ENCODE peak calls at places on chromosomes 2 and 18, in seven cellular contexts. F, G, X, V, N, K and Q are unnamed samples.

GRCh38 chr2:231530099-231531085 is at the start of gene NMUR1:
- DNase-seq in N (no peak), K (peak; percentile 84), G (peak; percentile 19), V (no peak), F (peak; percentile 93), X (no peak), Q (peak; percentile 24)

GRCh38 chr2:188199716-188200128 is 92.0 kb upstream of the GULP1 start:
- DNase-seq in K (no peak), V (peak; percentile 15), N (no peak), G (no peak), F (no peak), X (no peak), Q (no peak)

GRCh38 chr2:217929294-217929671 is 73.5 kb downstream of the TNS1 start:
- DNase-seq in K (no peak), N (no peak), F (no peak), G (no peak), X (no peak), V (no peak), Q (no peak)

GRCh38 chr2:178804791-178805190 is 2.4 kb downstream of the TTN start:
- DNase-seq in X (no peak), K (peak; percentile 35), N (no peak), F (peak; percentile 37), V (peak; percentile 22), G (peak; percentile 39), Q (peak; percentile 19)

GRCh38 chr2:60002158-60002867 is 551.1 kb downstream of the BCL11A start:
- DNase-seq in N (no peak), V (no peak), F (no peak), X (no peak), G (no peak), K (no peak), Q (no peak)

GRCh38 chr2:112973156-112973555 is 4.7 kb upstream of the IL36G start:
- DNase-seq in G (no peak), N (no peak), X (no peak), K (no peak), F (no peak), V (no peak), Q (no peak)

GRCh38 chr18:12990128-12990485 is 1.1 kb upstream of the CEP192 start:
- DNase-seq in F (no peak), G (no peak), X (no peak), K (no peak), N (peak; percentile 30), V (no peak), Q (no peak)

GRCh38 chr2:37833420-37833819 is 91.7 kb upstream of the RMDN2 start:
- DNase-seq in F (no peak), K (no peak), G (no peak), X (no peak), N (no peak), V (no peak), Q (no peak)

GRCh38 chr2:228048838-228049490 is 132.5 kb downstream of the SPHKAP start:
- DNase-seq in K (peak; percentile 5), N (no peak), V (peak; percentile 49), F (peak; percentile 28), X (peak; percentile 31), G (peak; percentile 61), Q (peak; percentile 67)

GRCh38 chr2:165467921-165468320 is 1.6 kb upstream of the CSRNP3 start:
- DNase-seq in K (no peak), F (no peak), V (no peak), X (no peak), G (no peak), N (no peak), Q (no peak)

GRCh38 chr2:176729706-176730569 is 460.7 kb downstream of the MTX2 start:
- DNase-seq in G (no peak), V (no peak), K (no peak), X (no peak), N (no peak), F (peak; percentile 4), Q (peak; percentile 1)

GRCh38 chr2:68098398-68098797 is 35.6 kb upstream of the C1D start:
- DNase-seq in K (no peak), F (no peak), V (no peak), N (no peak), G (no peak), X (no peak), Q (no peak)

GRCh38 chr2:84160461-84160860 is 298.6 kb downstream of the SUCLG1 start:
- DNase-seq in V (no peak), N (no peak), G (no peak), F (no peak), K (no peak), X (no peak), Q (no peak)

GRCh38 chr18:79402977-79403722 is 7.4 kb downstream of the NFATC1 start:
- DNase-seq in G (no peak), N (no peak), V (no peak), K (no peak), X (no peak), F (no peak), Q (no peak)

GRCh38 chr18:21241224-21242131 is 554 bp upstream of the GREB1L start:
- DNase-seq in F (peak; percentile 38), V (no peak), N (no peak), X (no peak), K (no peak), G (no peak), Q (peak; percentile 31)

GRCh38 chr2:71821856-71822255 is 325.8 kb downstream of the CYP26B1 start:
- DNase-seq in N (no peak), X (no peak), K (no peak), V (no peak), G (no peak), F (no peak), Q (no peak)

GRCh38 chr2:25279091-25279651 is 62.6 kb downstream of the DNMT3A start:
- DNase-seq in F (no peak), V (no peak), N (peak; percentile 86), G (no peak), K (no peak), X (no peak), Q (no peak)

GRCh38 chr2:19786408-19787058 is 115.2 kb downstream of the TTC32 start:
- DNase-seq in G (no peak), V (peak; percentile 20), N (no peak), X (no peak), K (peak; percentile 49), F (no peak), Q (no peak)

GRCh38 chr2:45301307-45302010 is 292.2 kb upstream of the SIX2 start:
- DNase-seq in K (no peak), V (no peak), N (no peak), F (no peak), G (no peak), X (no peak), Q (no peak)

GRCh38 chr2:222641336-222641735 is 14.6 kb downstream of the FARSB start:
- DNase-seq in F (no peak), K (no peak), N (no peak), G (no peak), X (no peak), V (no peak), Q (no peak)

GRCh38 chr2:240631561-240632290 is 6.4 kb downstream of the GPR35 start:
- DNase-seq in X (no peak), N (no peak), F (peak; percentile 22), G (no peak), K (no peak), V (no peak), Q (no peak)

GRCh38 chr2:158969162-158969716 is 799 bp downstream of the TANC1 start:
- DNase-seq in K (no peak), G (no peak), F (no peak), X (no peak), N (no peak), V (no peak), Q (no peak)

GRCh38 chr2:129361688-129362087 is 617.8 kb upstream of the RAB6C start:
- DNase-seq in F (no peak), V (no peak), G (no peak), X (no peak), N (no peak), K (no peak), Q (no peak)

GRCh38 chr18:64407606-64408005 is 258.7 kb upstream of the LINC00305 start:
- DNase-seq in F (no peak), N (no peak), V (no peak), G (no peak), K (no peak), X (no peak), Q (no peak)

GRCh38 chr18:64415218-64415617 is 266.3 kb upstream of the LINC00305 start:
- DNase-seq in G (no peak), X (no peak), N (no peak), K (no peak), F (no peak), V (no peak), Q (no peak)

GRCh38 chr18:64405161-64405560 is 256.3 kb upstream of the LINC00305 start:
- DNase-seq in K (no peak), G (no peak), F (no peak), X (no peak), N (no peak), V (no peak), Q (no peak)

GRCh38 chr18:64409511-64409910 is 260.6 kb upstream of the LINC00305 start:
- DNase-seq in N (no peak), G (no peak), F (no peak), K (no peak), X (no peak), V (no peak), Q (peak; percentile 44)

GRCh38 chr18:64410685-64411084 is 261.8 kb upstream of the LINC00305 start:
- DNase-seq in N (no peak), G (no peak), K (no peak), F (no peak), V (no peak), X (no peak), Q (no peak)
- TF ChIP-seq JUND in N (no peak), G (no peak), K (no peak), F (no peak), V (no peak), X (no peak), Q (no peak)

GRCh38 chr18:33844232-33844631 is 266.2 kb downstream of the ASXL3 start:
- DNase-seq in F (no peak), X (no peak), G (no peak), K (no peak), N (no peak), V (no peak), Q (no peak)
- TF ChIP-seq JUND in F (no peak), X (no peak), G (no peak), K (no peak), N (no peak), V (no peak), Q (no peak)

GRCh38 chr2:64177315-64177714 is 33.1 kb upstream of the PELI1 start:
- DNase-seq in G (no peak), K (no peak), X (no peak), V (no peak), F (peak; percentile 33), N (no peak), Q (no peak)

GRCh38 chr2:64173156-64174135 is 29.2 kb upstream of the PELI1 start:
- DNase-seq in F (no peak), X (no peak), V (no peak), K (no peak), N (no peak), G (no peak), Q (no peak)

GRCh38 chr2:64179582-64180321 is 35.5 kb upstream of the PELI1 start:
- DNase-seq in N (peak; percentile 70), X (no peak), K (no peak), F (no peak), G (no peak), V (no peak), Q (no peak)

GRCh38 chr2:64175419-64176197 is 31.4 kb upstream of the PELI1 start:
- DNase-seq in V (no peak), G (no peak), N (no peak), F (no peak), X (no peak), K (no peak), Q (no peak)
- TF ChIP-seq JUND in V (no peak), G (no peak), N (no peak), F (no peak), X (no peak), K (no peak), Q (no peak)

GRCh38 chr2:128293426-128293755 is 25.3 kb downstream of the HS6ST1 start:
- DNase-seq in F (no peak), X (no peak), K (no peak), N (no peak), V (no peak), G (no peak), Q (no peak)
- TF ChIP-seq JUND in F (no peak), X (no peak), K (no peak), N (no peak), V (no peak), G (no peak), Q (no peak)